ENCODE peak calls at places on chromosome 21, in eight cellular contexts. R, B, I, M, L, E, D and P are unnamed samples.

GRCh38 chr21:41167348-41168342 is at the start of gene BACE2:
- DNase-seq in R (no peak), B (peak; percentile 67), I (peak; percentile 79), M (no peak), L (peak; percentile 79), E (peak; percentile 85), D (peak; percentile 68), P (peak; percentile 33)

GRCh38 chr21:16199539-16199938 is 469.8 kb downstream of the USP25 start:
- DNase-seq in R (no peak), B (no peak), I (no peak), M (no peak), L (no peak), E (no peak), D (no peak), P (no peak)

GRCh38 chr21:45035477-45035848 is 38.9 kb upstream of the ADARB1 start:
- DNase-seq in R (no peak), B (no peak), I (no peak), M (no peak), L (no peak), E (no peak), D (no peak), P (no peak)

GRCh38 chr21:42880352-42880751 is 1.0 kb upstream of the WDR4 start:
- DNase-seq in R (no peak), B (no peak), I (no peak), M (no peak), L (no peak), E (no peak), D (no peak), P (no peak)

GRCh38 chr21:21715286-21715969 is 717.2 kb downstream of the NCAM2 start:
- DNase-seq in R (no peak), B (no peak), I (peak; percentile 89), M (peak; percentile 46), L (peak; percentile 98), E (no peak), D (no peak), P (peak; percentile 76)

GRCh38 chr21:14751011-14751410 is 204.9 kb upstream of the SAMSN1 start:
- DNase-seq in R (no peak), B (no peak), I (no peak), M (no peak), L (no peak), E (no peak), D (no peak), P (no peak)

GRCh38 chr21:31623664-31624063 is 35.8 kb upstream of the SOD1 start:
- DNase-seq in R (peak; percentile 16), B (no peak), I (no peak), M (no peak), L (no peak), E (no peak), D (no peak), P (no peak)

GRCh38 chr21:42306366-42307035 is 8.7 kb downstream of the TFF3 start:
- DNase-seq in R (no peak), B (no peak), I (no peak), M (no peak), L (no peak), E (peak; percentile 14), D (no peak), P (no peak)

GRCh38 chr21:14830307-14830706 is 234.5 kb downstream of the NRIP1 start:
- DNase-seq in R (no peak), B (no peak), I (no peak), M (no peak), L (no peak), E (no peak), D (no peak), P (no peak)

GRCh38 chr21:15774590-15774989 is 44.8 kb downstream of the USP25 start:
- DNase-seq in R (no peak), B (peak; percentile 10), I (peak; percentile 71), M (no peak), L (peak; percentile 70), E (no peak), D (no peak), P (peak; percentile 42)

GRCh38 chr21:38350681-38351080 is 93.9 kb downstream of the KCNJ15 start:
- DNase-seq in R (no peak), B (no peak), I (peak; percentile 32), M (no peak), L (no peak), E (no peak), D (no peak), P (no peak)

GRCh38 chr21:25186278-25186677 is 421.0 kb downstream of the MRPL39 start:
- DNase-seq in R (no peak), B (no peak), I (no peak), M (no peak), L (peak; percentile 10), E (no peak), D (no peak), P (no peak)

GRCh38 chr21:42997053-42997452 is 22.7 kb downstream of the PKNOX1 start:
- DNase-seq in R (no peak), B (peak; percentile 58), I (peak; percentile 94), M (peak; percentile 75), L (peak; percentile 97), E (peak; percentile 71), D (no peak), P (peak; percentile 92)

GRCh38 chr21:16308269-16308668 is 578.5 kb downstream of the USP25 start:
- DNase-seq in R (no peak), B (no peak), I (peak; percentile 27), M (no peak), L (peak; percentile 81), E (no peak), D (no peak), P (peak; percentile 3)

GRCh38 chr21:15421521-15421920 is 308.3 kb upstream of the USP25 start:
- DNase-seq in R (no peak), B (peak; percentile 9), I (no peak), M (no peak), L (peak; percentile 61), E (no peak), D (no peak), P (no peak)

GRCh38 chr21:15243356-15243755 is 178.6 kb upstream of the NRIP1 start:
- DNase-seq in R (no peak), B (no peak), I (no peak), M (no peak), L (no peak), E (no peak), D (no peak), P (no peak)

GRCh38 chr21:26072891-26073615 is 97.5 kb downstream of the APP start:
- DNase-seq in R (no peak), B (no peak), I (peak; percentile 74), M (no peak), L (peak; percentile 92), E (no peak), D (no peak), P (peak; percentile 71)

GRCh38 chr21:36854391-36854790 is 112.1 kb downstream of the HLCS start:
- DNase-seq in R (peak; percentile 70), B (no peak), I (no peak), M (no peak), L (no peak), E (peak; percentile 40), D (peak; percentile 31), P (no peak)
- TF ChIP-seq CTCF in R (peak; percentile 75), B (peak; percentile 25), I (peak; percentile 56), M (peak; percentile 71), L (peak; percentile 34), E (peak; percentile 62), D (peak; percentile 76), P (peak; percentile 84)

DNA sequence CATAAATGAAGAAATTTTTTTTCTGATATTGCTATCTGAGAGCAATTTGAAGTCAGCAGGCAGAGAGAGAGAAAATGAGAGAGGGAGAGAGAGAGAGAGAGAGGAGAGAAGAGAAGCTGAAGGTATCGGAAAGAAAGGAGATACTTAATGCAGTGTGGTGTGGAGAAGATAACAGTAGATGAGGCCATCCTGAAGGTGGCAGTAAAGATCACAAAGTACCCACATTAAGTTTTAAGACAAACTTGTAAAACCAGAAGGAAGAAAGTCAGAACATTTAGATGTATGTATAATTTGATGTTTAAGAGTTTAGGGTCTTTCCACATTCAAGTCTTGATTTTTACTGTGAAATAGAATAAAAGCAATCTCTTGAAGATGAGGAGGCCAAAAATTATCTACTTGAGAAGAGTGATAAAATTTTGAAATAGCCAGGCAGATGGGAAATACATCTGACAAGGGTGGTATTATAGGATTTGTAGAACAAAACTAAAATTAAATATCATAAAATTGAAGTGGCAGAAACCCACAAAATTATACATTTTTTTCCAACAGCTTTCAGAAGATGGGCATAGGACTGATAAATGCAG is 1753.4 kb downstream of the MRPL39 start:
- DNase-seq in R (peak; percentile 50), B (peak; percentile 21), I (no peak), M (no peak), L (peak; percentile 10), E (no peak), D (no peak), P (no peak)
- TF ChIP-seq CTCF in R (peak; percentile 37), B (peak; percentile 38), I (no peak), M (no peak), L (no peak), E (peak; percentile 30), D (peak; percentile 47), P (peak; percentile 37)

GRCh38 chr21:27803571-27803970 is 836.7 kb upstream of the ADAMTS5 start:
- DNase-seq in R (no peak), B (no peak), I (no peak), M (no peak), L (no peak), E (no peak), D (no peak), P (no peak)

GRCh38 chr21:27804515-27804914 is 837.6 kb upstream of the ADAMTS5 start:
- DNase-seq in R (no peak), B (no peak), I (peak; percentile 67), M (no peak), L (peak; percentile 6), E (peak; percentile 28), D (no peak), P (no peak)

GRCh38 chr21:27805696-27806095 is 838.8 kb upstream of the ADAMTS5 start:
- DNase-seq in R (no peak), B (no peak), I (no peak), M (no peak), L (no peak), E (no peak), D (no peak), P (no peak)

GRCh38 chr21:27799861-27800260 is 833.0 kb upstream of the ADAMTS5 start:
- DNase-seq in R (no peak), B (no peak), I (peak; percentile 24), M (no peak), L (no peak), E (no peak), D (no peak), P (no peak)

GRCh38 chr21:27802816-27803475 is 836.1 kb upstream of the ADAMTS5 start:
- DNase-seq in R (peak; percentile 39), B (no peak), I (peak; percentile 56), M (no peak), L (no peak), E (no peak), D (no peak), P (peak; percentile 34)
- TF ChIP-seq CTCF in R (peak; percentile 75), B (peak; percentile 18), I (peak; percentile 85), M (peak; percentile 67), L (peak; percentile 63), E (peak; percentile 54), D (peak; percentile 55), P (peak; percentile 85)

GRCh38 chr21:46097826-46098286 is at the start of gene COL6A2:
- DNase-seq in R (no peak), B (peak; percentile 59), I (peak; percentile 74), M (no peak), L (peak; percentile 59), E (peak; percentile 67), D (peak; percentile 47), P (no peak)
- TF ChIP-seq CTCF in R (no peak), B (no peak), I (no peak), M (no peak), L (peak; percentile 14), E (peak; percentile 48), D (peak; percentile 33), P (peak; percentile 71)